ENCODE peak calls at places on chromosomes 1 and 21, in five cellular contexts. F is NB4, Y is EL, E is NCI-H2227 treated with DMSO at 0.1 percent for 48 hours, P is lower lobe of right lung. G is an unnamed sample.

GRCh38 chr21:36985761-36986594 is 19.5 kb upstream of the HLCS start:
- DNase-seq in F (no peak), Y (no peak), E (no peak), P (no peak), G (no peak)

GRCh38 chr1:95233321-95233736 is 681 bp upstream of the RWDD3 start:
- DNase-seq in F (no peak), Y (peak), E (no peak), P (no peak), G (no peak)

GRCh38 chr1:200894712-200895447 is at the start of gene INAVA:
- DNase-seq in F (no peak), Y (no peak), E (no peak), P (peak), G (no peak)

GRCh38 chr1:9107156-9107555 is 21.7 kb downstream of the GPR157 start:
- DNase-seq in F (no peak), Y (no peak), E (no peak), P (no peak), G (no peak)

GRCh38 chr1:157785241-157785640 is 8.3 kb upstream of the FCRL2 start:
- DNase-seq in F (no peak), Y (no peak), E (no peak), P (no peak), G (no peak)

GRCh38 chr1:50750021-50750619 is 209.9 kb downstream of the FAF1 start:
- DNase-seq in F (peak), Y (peak), E (peak), P (no peak), G (no peak)

GRCh38 chr21:16424331-16424749 is 694.6 kb downstream of the USP25 start:
- DNase-seq in F (no peak), Y (no peak), E (peak), P (no peak), G (no peak)

GRCh38 chr1:8326265-8326664 is 8.4 kb downstream of the SLC45A1 start:
- DNase-seq in F (no peak), Y (no peak), E (no peak), P (no peak), G (no peak)

GRCh38 chr1:41656088-41656487 is 171.6 kb upstream of the EDN2 start:
- DNase-seq in F (peak), Y (no peak), E (no peak), P (no peak), G (no peak)

GRCh38 chr1:194026422-194026821 is 840.0 kb upstream of the B3GALT2 start:
- DNase-seq in F (no peak), Y (no peak), E (no peak), P (no peak), G (no peak)

GRCh38 chr1:64133036-64133435 is 70.4 kb upstream of the UBE2U start:
- DNase-seq in F (no peak), Y (peak), E (no peak), P (no peak), G (no peak)

GRCh38 chr1:166947398-166948043 is 27.8 kb downstream of the ILDR2 start:
- DNase-seq in F (peak), Y (peak), E (peak), P (peak), G (no peak)

GRCh38 chr1:4119516-4120220 is 219.6 kb upstream of the C1orf174 start:
- DNase-seq in F (no peak), Y (no peak), E (no peak), P (no peak), G (no peak)

GRCh38 chr1:199522936-199523335 is 504.6 kb upstream of the NR5A2 start:
- DNase-seq in F (no peak), Y (peak), E (no peak), P (no peak), G (no peak)

GRCh38 chr21:37601027-37601426 is 234.5 kb downstream of the DYRK1A start:
- DNase-seq in F (no peak), Y (no peak), E (no peak), P (no peak), G (no peak)

GRCh38 chr1:186535388-186536133 is 74.6 kb upstream of the PDC start:
- DNase-seq in F (no peak), Y (peak), E (no peak), P (no peak), G (no peak)

GRCh38 chr1:54180666-54181360 is 19.0 kb downstream of the CYB5RL start:
- DNase-seq in F (no peak), Y (no peak), E (no peak), P (no peak), G (no peak)

GRCh38 chr1:25818569-25818968 is 1.2 kb upstream of the MTFR1L start:
- DNase-seq in F (no peak), Y (no peak), E (no peak), P (no peak), G (no peak)

GRCh38 chr1:30274937-30275621 is 448.3 kb downstream of the MATN1 start:
- DNase-seq in F (no peak), Y (no peak), E (no peak), P (no peak), G (no peak)